ENCODE peak calls at places on chromosomes 3 and 15, in four cellular contexts. Q is GM13976, W is sigmoid colon, D is ureter. I is an unnamed sample.

GRCh38 chr3:28252016-28252415 is 10.6 kb downstream of the CMC1 start:
- DNase-seq in Q (no peak), W (no peak), D (no peak), I (no peak)

GRCh38 chr15:56568466-56569167 is 103.7 kb upstream of the MNS1 start:
- DNase-seq in D (no peak), Q (no peak), W (no peak), I (no peak)

GRCh38 chr3:189308594-189308993 is 136.8 kb downstream of the TPRG1 start:
- DNase-seq in D (no peak), Q (no peak), W (no peak), I (no peak)

GRCh38 chr15:34651962-34652725 is 68.7 kb upstream of the GOLGA8B start:
- DNase-seq in D (no peak), W (no peak), Q (no peak), I (no peak)

GRCh38 chr3:157789162-157789561 is 285.9 kb upstream of the VEPH1 start:
- DNase-seq in W (no peak), D (no peak), Q (no peak), I (no peak)

GRCh38 chr3:107431048-107431297 is 53.7 kb downstream of the CCDC54 start:
- DNase-seq in D (peak; percentile 58), Q (no peak), W (peak; percentile 70), I (no peak)

GRCh38 chr3:159757341-159758060 is 231.1 kb upstream of the IL12A start:
- DNase-seq in Q (no peak), D (no peak), W (no peak), I (no peak)

GRCh38 chr3:105277656-105278055 is 89.1 kb upstream of the ALCAM start:
- DNase-seq in D (no peak), Q (no peak), W (no peak), I (no peak)

GRCh38 chr15:76335851-76336253 is 721 bp upstream of the ISL2 start:
- DNase-seq in D (no peak), Q (peak; percentile 55), W (no peak), I (no peak)

GRCh38 chr3:179098388-179099077 is 26.9 kb upstream of the ZMAT3 start:
- DNase-seq in W (no peak), Q (no peak), D (no peak), I (no peak)

GRCh38 chr3:73805435-73805834 is 180.7 kb upstream of the PDZRN3 start:
- DNase-seq in W (peak; percentile 88), D (peak; percentile 63), Q (no peak), I (no peak)

GRCh38 chr15:89452330-89452836 is 44.0 kb downstream of the RHCG start:
- DNase-seq in W (no peak), D (no peak), Q (no peak), I (no peak)

GRCh38 chr15:67130673-67131601 is 65.5 kb downstream of the SMAD3 start:
- DNase-seq in D (no peak), W (peak; percentile 61), Q (no peak), I (no peak)

GRCh38 chr3:196047391-196048030 is 34.4 kb downstream of the TFRC start:
- DNase-seq in Q (no peak), D (no peak), W (no peak), I (no peak)

GRCh38 chr15:69946870-69947269 is 150.8 kb downstream of the TLE3 start:
- DNase-seq in Q (no peak), W (no peak), D (no peak), I (no peak)

GRCh38 chr3:171049831-171050444 is 23.4 kb upstream of the SLC2A2 start:
- DNase-seq in W (no peak), D (peak; percentile 48), Q (peak; percentile 61), I (no peak)

GRCh38 chr3:174957081-174957480 is 97.9 kb downstream of the NAALADL2 start:
- DNase-seq in Q (no peak), D (no peak), W (no peak), I (no peak)

GRCh38 chr3:161171113-161171512 is 50.0 kb upstream of the NMD3 start:
- DNase-seq in W (peak; percentile 64), Q (no peak), D (peak; percentile 51), I (no peak)

GRCh38 chr3:45218578-45219390 is 7.3 kb downstream of the TMEM158 start:
- DNase-seq in Q (no peak), W (no peak), D (no peak), I (no peak)

GRCh38 chr3:46615050-46615449 is 2.7 kb downstream of the FAM240A start:
- DNase-seq in W (no peak), Q (no peak), D (no peak), I (no peak)

GRCh38 chr3:173065543-173065970 is 75.5 kb downstream of the SPATA16 start:
- DNase-seq in Q (no peak), D (no peak), W (no peak), I (no peak)

GRCh38 chr15:45522179-45522930 is at the start of gene SLC30A4:
- DNase-seq in Q (peak; percentile 86), D (peak; percentile 68), W (peak; percentile 86), I (peak; percentile 66)

GRCh38 chr3:61634678-61635077 is 73.3 kb downstream of the PTPRG start:
- DNase-seq in Q (no peak), D (no peak), W (no peak), I (no peak)

GRCh38 chr3:189563841-189564563 is 67.2 kb upstream of the TP63 start:
- DNase-seq in W (no peak), D (no peak), Q (peak; percentile 45), I (no peak)

GRCh38 chr15:90677807-90678790 is 39.0 kb upstream of the BLM start:
- DNase-seq in Q (no peak), W (no peak), D (no peak), I (no peak)

GRCh38 chr3:143737065-143737464 is 111.2 kb downstream of the SLC9A9 start:
- DNase-seq in D (no peak), W (no peak), Q (no peak), I (no peak)

GRCh38 chr15:82635798-82636197 is 11.4 kb downstream of the CPEB1 start:
- DNase-seq in D (no peak), Q (no peak), W (no peak), I (no peak)

I was measured in activated gamma-delta T cell.